ENCODE peak calls at places on chromosome 17, in five cellular contexts. H is vagina, E is epithelial cell of esophagus, A is breast epithelium, W is A549. G is an unnamed sample.

GRCh38 chr17:59914274-59914854 is 21.4 kb downstream of the RPS6KB1 start:
- DNase-seq in H (no peak), E (peak; percentile 50), A (no peak), W (peak; percentile 52), G (no peak)

GRCh38 chr17:65698381-65699061 is 137.1 kb upstream of the AXIN2 start:
- DNase-seq in H (no peak), E (peak; percentile 3), A (no peak), W (peak; percentile 48), G (no peak)

GRCh38 chr17:79633154-79633553 is 22.3 kb upstream of the RBFOX3 start:
- DNase-seq in H (peak; percentile 61), E (no peak), A (no peak), W (no peak), G (peak; percentile 8)

GRCh38 chr17:60577147-60577925 is 22.7 kb upstream of the PPM1D start:
- DNase-seq in H (no peak), E (no peak), A (no peak), W (no peak), G (peak; percentile 52)

GRCh38 chr17:18259621-18260331 is 686 bp upstream of the MIEF2 start:
- DNase-seq in H (no peak), E (peak; percentile 96), A (no peak), W (peak; percentile 69), G (no peak)

GRCh38 chr17:47844814-47845453 is 3.9 kb upstream of the SCRN2 start:
- DNase-seq in H (no peak), E (no peak), A (no peak), W (no peak), G (no peak)

GRCh38 chr17:21004016-21004930 is 38.5 kb downstream of the USP22 start:
- DNase-seq in H (no peak), E (no peak), A (no peak), W (no peak), G (no peak)

GRCh38 chr17:71516149-71516548 is 604.7 kb upstream of the SOX9 start:
- DNase-seq in H (no peak), E (peak; percentile 45), A (no peak), W (no peak), G (no peak)

GRCh38 chr17:67629963-67630320 is 87.8 kb upstream of the NOL11 start:
- DNase-seq in H (no peak), E (peak; percentile 62), A (no peak), W (peak; percentile 56), G (no peak)

GRCh38 chr17:7508150-7508549 is 24.0 kb downstream of the POLR2A start:
- DNase-seq in H (no peak), E (no peak), A (no peak), W (no peak), G (no peak)

GRCh38 chr17:68248886-68249872 is 1.3 kb downstream of the AMZ2 start:
- DNase-seq in H (no peak), E (no peak), A (peak; percentile 16), W (no peak), G (no peak)

GRCh38 chr17:59372138-59372751 is 40.8 kb downstream of the YPEL2 start:
- DNase-seq in H (no peak), E (peak; percentile 40), A (peak; percentile 37), W (no peak), G (peak; percentile 45)

GRCh38 chr17:49798182-49798581 is 9.7 kb downstream of the KAT7 start:
- DNase-seq in H (no peak), E (no peak), A (no peak), W (no peak), G (no peak)

GRCh38 chr17:61443475-61443882 is 8.7 kb upstream of the TBX4 start:
- DNase-seq in H (no peak), E (no peak), A (no peak), W (no peak), G (no peak)

GRCh38 chr17:60231234-60231633 is 81.5 kb downstream of the CA4 start:
- DNase-seq in H (no peak), E (peak; percentile 38), A (no peak), W (peak; percentile 44), G (no peak)

GRCh38 chr17:51507444-51507843 is 247.1 kb downstream of the UTP18 start:
- DNase-seq in H (no peak), E (no peak), A (no peak), W (no peak), G (peak; percentile 63)

GRCh38 chr17:45429338-45430005 is 3.2 kb downstream of the ARHGAP27 start:
- DNase-seq in H (no peak), E (no peak), A (no peak), W (no peak), G (no peak)

GRCh38 chr17:56970974-56971373 is 7.0 kb upstream of the SCPEP1 start:
- DNase-seq in H (no peak), E (no peak), A (no peak), W (no peak), G (no peak)

GRCh38 chr17:36072431-36073121 is 8.5 kb downstream of the CCL18 start:
- DNase-seq in H (no peak), E (peak; percentile 31), A (no peak), W (peak; percentile 52), G (peak; percentile 67)

GRCh38 chr17:8532021-8532420 is 96.3 kb downstream of the NDEL1 start:
- DNase-seq in H (no peak), E (peak; percentile 14), A (no peak), W (peak; percentile 70), G (no peak)

GRCh38 chr17:74748529-74749261 is at the start of gene NHERF1:
- DNase-seq in H (no peak), E (peak; percentile 95), A (peak; percentile 96), W (peak; percentile 90), G (peak; percentile 96)
- TF ChIP-seq CTCF in H (no peak), E (no peak), A (peak; percentile 27), W (no peak), G (peak; percentile 74)

GRCh38 chr17:81191116-81191515 is 25.1 kb upstream of the AATK start:
- DNase-seq in H (no peak), E (no peak), A (no peak), W (no peak), G (no peak)

GRCh38 chr17:81190591-81190990 is 24.6 kb upstream of the AATK start:
- DNase-seq in H (no peak), E (no peak), A (no peak), W (no peak), G (no peak)

GRCh38 chr17:81188491-81188840 is 22.4 kb upstream of the AATK start:
- DNase-seq in H (no peak), E (no peak), A (no peak), W (no peak), G (no peak)

GRCh38 chr17:81189016-81189415 is 23.0 kb upstream of the AATK start:
- DNase-seq in H (no peak), E (no peak), A (no peak), W (no peak), G (no peak)

GRCh38 chr17:81189670-81190530 is 23.9 kb upstream of the AATK start:
- DNase-seq in H (no peak), E (no peak), A (no peak), W (peak; percentile 46), G (peak; percentile 79)
- TF ChIP-seq CTCF in H (no peak), E (no peak), A (no peak), W (peak; percentile 25), G (peak; percentile 91)

GRCh38 chr17:82098939-82099765 is 1.1 kb upstream of the FASN start:
- DNase-seq in H (no peak), E (no peak), A (no peak), W (no peak), G (peak; percentile 76)

GRCh38 chr17:82097187-82097918 is 683 bp downstream of the FASN start:
- DNase-seq in H (no peak), E (peak; percentile 35), A (no peak), W (peak; percentile 66), G (peak; percentile 82)

GRCh38 chr17:82096709-82097186 is 1.3 kb downstream of the FASN start:
- DNase-seq in H (no peak), E (no peak), A (no peak), W (no peak), G (peak; percentile 28)

GRCh38 chr17:82097919-82098168 is 192 bp downstream of the FASN start:
- DNase-seq in H (no peak), E (no peak), A (no peak), W (no peak), G (no peak)

DNA sequence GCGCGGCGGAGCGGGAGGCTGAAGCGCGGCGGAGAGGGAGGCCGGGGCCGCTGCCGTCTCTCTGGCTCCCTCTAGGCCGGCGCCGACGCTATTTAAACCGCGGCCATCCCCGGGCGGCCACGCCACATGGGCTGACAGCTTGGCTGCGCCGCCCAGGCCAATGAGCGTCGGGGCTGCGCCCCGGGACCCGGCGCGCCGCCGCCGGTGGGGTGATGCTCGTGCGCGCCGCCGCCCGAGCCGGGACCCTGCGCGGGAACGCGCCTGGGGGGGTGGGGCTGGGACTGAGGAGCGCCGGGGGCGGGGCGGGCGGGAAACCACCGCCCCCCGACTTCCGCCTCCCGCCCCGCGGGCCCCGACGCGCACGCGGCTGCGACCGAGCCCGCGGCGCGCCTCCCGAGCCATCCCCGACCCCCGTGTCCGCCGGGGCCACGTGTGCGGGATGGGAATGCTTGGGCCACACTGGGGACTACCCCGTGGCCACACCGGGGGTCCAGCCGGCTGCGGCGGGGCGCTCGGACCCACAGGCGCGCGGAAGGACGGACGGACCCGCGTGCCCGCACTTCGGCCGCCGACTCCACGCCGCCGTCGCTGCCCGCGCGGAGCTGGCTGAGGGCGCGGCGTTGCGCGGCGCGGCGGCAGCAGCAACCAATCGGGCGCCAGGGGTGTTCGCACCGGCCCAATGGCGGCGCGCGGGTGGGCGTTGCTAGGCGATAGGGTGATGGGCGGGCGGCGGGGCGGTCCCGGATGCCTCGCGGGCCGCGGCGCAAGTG is at the start of gene FASN:
- DNase-seq in H (no peak), E (peak; percentile 97), A (peak; percentile 94), W (peak; percentile 97), G (peak; percentile 98)
- TF ChIP-seq CTCF in H (no peak), E (peak; percentile 31), A (no peak), W (peak; percentile 64), G (peak; percentile 75)

GRCh38 chr17:75753193-75753513 is 11.8 kb downstream of the GALK1 start:
- DNase-seq in H (no peak), E (no peak), A (no peak), W (no peak), G (no peak)

GRCh38 chr17:75753514-75754377 is 11.2 kb downstream of the GALK1 start:
- DNase-seq in H (no peak), E (no peak), A (no peak), W (no peak), G (peak; percentile 92)

GRCh38 chr17:75751676-75752404 is 13.2 kb downstream of the GALK1 start:
- DNase-seq in H (no peak), E (no peak), A (no peak), W (no peak), G (no peak)

GRCh38 chr17:75750661-75751423 is 14.2 kb downstream of the GALK1 start:
- DNase-seq in H (no peak), E (no peak), A (no peak), W (no peak), G (no peak)

DNA sequence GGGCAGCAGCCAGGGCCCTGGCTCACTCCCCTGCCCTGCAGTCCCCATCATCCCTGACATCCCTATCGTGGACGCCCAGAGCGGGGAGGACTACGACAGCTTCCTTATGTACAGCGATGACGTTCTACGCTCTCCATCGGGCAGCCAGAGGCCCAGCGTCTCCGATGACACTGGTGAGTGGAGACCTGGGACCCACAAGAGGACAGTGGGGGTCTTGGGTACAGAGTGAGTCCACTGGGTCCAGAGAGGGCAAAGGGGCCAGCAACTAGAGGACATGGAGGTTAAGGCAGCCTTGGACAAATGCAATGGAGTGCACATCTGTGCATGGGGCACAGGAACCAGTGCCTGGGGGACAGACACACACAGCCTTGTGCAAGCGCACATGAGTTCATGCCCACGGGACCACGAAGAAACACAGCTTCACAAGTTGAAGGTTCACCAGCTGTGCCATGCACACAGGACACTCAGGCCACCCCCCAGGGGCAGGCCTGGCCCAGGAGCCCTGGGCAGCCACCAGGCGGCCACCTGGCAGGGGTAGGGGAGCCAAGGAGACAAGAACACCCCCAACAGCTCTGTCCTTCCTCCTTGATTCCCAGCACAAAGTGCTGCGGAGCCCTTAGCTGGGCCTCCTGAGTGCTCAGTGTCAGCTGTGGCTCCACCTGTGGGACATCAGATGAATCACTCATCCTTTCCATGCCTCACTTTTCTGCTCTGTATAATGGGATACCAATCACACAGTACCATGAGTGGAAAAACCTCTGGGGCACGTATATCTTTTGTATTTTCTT is 12.4 kb downstream of the GALK1 start:
- DNase-seq in H (no peak), E (no peak), A (no peak), W (no peak), G (no peak)
- TF ChIP-seq CTCF in H (no peak), E (peak; percentile 21), A (no peak), W (no peak), G (peak; percentile 20)

G was measured in WERI-Rb-1.